ENCODE peak calls at places on chromosome 14, in nine cellular contexts. I, E, Q, W, Z, S, J, F and O are unnamed samples.

GRCh38 chr14:104223810-104224515 is 85.6 kb downstream of the KIF26A start:
- DNase-seq in S (peak; percentile 88), E (no peak), W (no peak), F (no peak), J (no peak), I (no peak), Z (no peak), Q (no peak), O (no peak)

GRCh38 chr14:79724934-79725717 is 486.2 kb downstream of the DIO2 start:
- DNase-seq in W (no peak), E (no peak), S (no peak), Q (no peak), Z (no peak), I (no peak), J (no peak), F (no peak), O (no peak)

GRCh38 chr14:100078997-100079561 is 13.9 kb downstream of the EVL start:
- DNase-seq in Q (no peak), S (peak; percentile 58), W (no peak), I (no peak), F (no peak), Z (no peak), J (no peak), E (no peak), O (no peak)

GRCh38 chr14:83473846-83474245 is 1940.2 kb upstream of the SEL1L start:
- DNase-seq in J (no peak), Q (no peak), Z (no peak), F (no peak), I (no peak), E (no peak), W (no peak), S (no peak), O (no peak)

GRCh38 chr14:77883479-77884238 is 83.8 kb downstream of the ADCK1 start:
- DNase-seq in F (no peak), J (no peak), S (no peak), Q (no peak), E (no peak), Z (no peak), I (no peak), W (no peak), O (no peak)

GRCh38 chr14:103386632-103387329 is 1.6 kb downstream of the MARK3 start:
- DNase-seq in E (no peak), Z (no peak), J (no peak), S (no peak), W (no peak), Q (no peak), I (no peak), F (no peak), O (no peak)

GRCh38 chr14:99007795-99008194 is 264.2 kb downstream of the BCL11B start:
- DNase-seq in I (no peak), Q (no peak), E (no peak), J (no peak), W (no peak), Z (no peak), S (no peak), F (no peak), O (no peak)

GRCh38 chr14:100438271-100438670 is 115.1 kb downstream of the SLC25A47 start:
- DNase-seq in E (no peak), F (no peak), W (no peak), I (no peak), Q (no peak), Z (no peak), S (no peak), J (no peak), O (no peak)

GRCh38 chr14:23076785-23077408 is 18.0 kb downstream of the ACIN1 start:
- DNase-seq in W (no peak), Z (no peak), E (no peak), S (no peak), Q (no peak), F (no peak), J (no peak), I (no peak), O (no peak)

GRCh38 chr14:50666772-50667490 is 1.2 kb downstream of the SAV1 start:
- DNase-seq in S (peak; percentile 16), J (no peak), Q (no peak), Z (no peak), I (peak; percentile 74), W (no peak), F (no peak), E (no peak), O (no peak)

GRCh38 chr14:63938198-63939005 is 85.6 kb downstream of the SYNE2 start:
- DNase-seq in F (no peak), Q (no peak), E (no peak), S (no peak), I (no peak), J (no peak), Z (no peak), W (no peak), O (no peak)

GRCh38 chr14:85531141-85531593 is 1.2 kb downstream of the FLRT2 start:
- DNase-seq in W (peak; percentile 48), F (no peak), Q (no peak), J (no peak), E (peak; percentile 67), I (peak; percentile 73), Z (no peak), S (peak; percentile 62), O (peak; percentile 19)

GRCh38 chr14:21525995-21526671 is at the start of gene SALL2:
- DNase-seq in W (peak; percentile 73), F (no peak), I (peak; percentile 86), Z (peak; percentile 11), E (peak; percentile 89), J (no peak), S (peak; percentile 97), Q (no peak), O (peak; percentile 38)

GRCh38 chr14:90184571-90185266 is 71.6 kb upstream of the PSMC1 start:
- DNase-seq in Q (no peak), W (no peak), I (no peak), F (no peak), E (no peak), Z (no peak), J (no peak), S (no peak), O (no peak)

GRCh38 chr14:97120204-97121120 is 323.3 kb downstream of the VRK1 start:
- DNase-seq in J (no peak), F (no peak), Z (no peak), E (no peak), I (no peak), S (no peak), Q (no peak), W (no peak), O (no peak)

GRCh38 chr14:75411194-75411552 is 16.6 kb upstream of the JDP2 start:
- DNase-seq in S (no peak), E (no peak), Q (no peak), I (no peak), F (no peak), J (no peak), Z (no peak), W (peak; percentile 40), O (no peak)

GRCh38 chr14:94517641-94518257 is 8.5 kb upstream of the SERPINA12 start:
- DNase-seq in S (no peak), E (no peak), F (no peak), Z (no peak), W (no peak), J (no peak), Q (no peak), I (peak; percentile 57), O (no peak)

GRCh38 chr14:53613404-53614253 is 343.0 kb downstream of the BMP4 start:
- DNase-seq in J (peak; percentile 86), S (no peak), Z (no peak), F (peak; percentile 69), Q (no peak), E (no peak), I (no peak), W (no peak), O (peak; percentile 53)

GRCh38 chr14:89977668-89978067 is 21.9 kb downstream of the TDP1 start:
- DNase-seq in E (no peak), S (no peak), I (no peak), W (no peak), Q (no peak), J (no peak), Z (no peak), F (no peak), O (no peak)

GRCh38 chr14:101966742-101967141 is 2.4 kb downstream of the DYNC1H1 start:
- DNase-seq in F (no peak), W (no peak), E (no peak), J (no peak), Z (no peak), Q (no peak), I (no peak), S (no peak), O (no peak)

GRCh38 chr14:99393059-99393655 is 87.5 kb downstream of the SETD3 start:
- DNase-seq in J (peak; percentile 15), Z (peak; percentile 13), S (peak; percentile 60), E (peak; percentile 75), Q (no peak), W (no peak), I (no peak), F (peak; percentile 2), O (peak; percentile 51)

GRCh38 chr14:90809530-90810312 is 6.5 kb downstream of the TTC7B start:
- DNase-seq in W (no peak), S (no peak), E (no peak), Z (no peak), I (no peak), J (no peak), Q (no peak), F (no peak), O (no peak)

GRCh38 chr14:30657606-30658163 is 35.6 kb downstream of the SCFD1 start:
- DNase-seq in Q (no peak), Z (no peak), W (no peak), J (no peak), E (no peak), S (no peak), F (no peak), I (no peak), O (no peak)
- TF ChIP-seq CTCF in Q (peak; percentile 26), Z (no peak), W (peak; percentile 38), J (peak; percentile 24), E (peak; percentile 34), S (no peak), F (peak; percentile 14), I (no peak), O (peak; percentile 45)

DNA sequence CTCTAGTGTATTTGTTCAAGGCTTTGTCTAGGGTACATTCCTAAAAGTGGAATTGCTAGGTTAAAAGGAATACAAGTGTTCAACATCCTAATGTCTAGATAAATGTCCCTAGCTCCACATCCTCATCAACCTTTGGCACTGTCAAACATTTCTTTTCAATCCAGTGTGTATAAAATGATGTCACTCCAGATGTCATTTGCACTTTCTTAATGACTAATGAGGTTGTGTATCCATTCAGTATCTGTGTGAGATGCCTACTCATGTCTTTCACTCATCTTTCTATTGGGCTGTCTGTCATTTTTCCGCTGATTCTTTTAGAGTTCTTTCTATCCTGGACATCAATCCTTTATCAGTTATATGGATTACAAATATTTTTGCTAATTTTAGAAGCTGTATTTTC is 43.3 kb downstream of the ARMH4 start:
- DNase-seq in W (no peak), J (no peak), I (no peak), Q (no peak), F (no peak), E (no peak), Z (no peak), S (no peak), O (no peak)
- H3K27ac ChIP-seq in W (no peak overlapping the region), J (no peak overlapping the region), I (no peak overlapping the region), Q (no peak overlapping the region), F (no peak overlapping the region), E (no peak overlapping the region), Z (no peak overlapping the region), S (no peak overlapping the region), O (no peak overlapping the region)

GRCh38 chr14:88437659-88438058 is 52.2 kb downstream of the SPATA7 start:
- DNase-seq in F (no peak), S (peak; percentile 16), J (no peak), W (no peak), Q (no peak), I (no peak), E (no peak), Z (no peak), O (no peak)
- TF ChIP-seq CTCF in F (peak; percentile 52), S (no peak), J (peak; percentile 38), W (no peak), Q (no peak), I (no peak), E (peak; percentile 11), Z (peak; percentile 15), O (no peak)

GRCh38 chr14:68916358-68916757 is 62.7 kb downstream of the ACTN1 start:
- DNase-seq in S (no peak), E (no peak), W (no peak), F (no peak), J (no peak), Z (no peak), Q (no peak), I (no peak), O (no peak)
- H3K27ac ChIP-seq in S (no peak overlapping the region), E (no peak overlapping the region), W (no peak overlapping the region), F (no peak overlapping the region), J (no peak overlapping the region), Z (no peak overlapping the region), Q (peak overlapping the region; percentile 79), I (peak overlapping the region; percentile 100), O (peak overlapping the region; percentile 54)